ENCODE peak calls at places on chromosomes 12 and 14, in six cellular contexts. P, V, O, I, W and C are unnamed samples.

GRCh38 chr14:106808458-106808857 is 1282.1 kb downstream of the TMEM121 start:
- DNase-seq in P (no peak), V (no peak), O (no peak), I (no peak), W (no peak), C (no peak)

GRCh38 chr14:54797986-54798385 is 104.6 kb downstream of the GCH1 start:
- DNase-seq in P (no peak), V (no peak), O (no peak), I (no peak), W (no peak), C (no peak)

GRCh38 chr12:4997939-4998338 is 45.7 kb upstream of the KCNA5 start:
- DNase-seq in P (no peak), V (no peak), O (no peak), I (no peak), W (no peak), C (no peak)

GRCh38 chr12:69688496-69689427 is 10.3 kb downstream of the BEST3 start:
- DNase-seq in P (peak), V (peak), O (peak), I (peak), W (no peak), C (peak)

GRCh38 chr14:104390221-104390931 is 189.2 kb upstream of the C14orf180 start:
- DNase-seq in P (no peak), V (no peak), O (peak), I (peak), W (no peak), C (no peak)

GRCh38 chr14:67232066-67232465 is 9.2 kb upstream of the PALS1 start:
- DNase-seq in P (no peak), V (no peak), O (no peak), I (no peak), W (no peak), C (no peak)

GRCh38 chr12:116714175-116714574 is 23.7 kb downstream of the SPRING1 start:
- DNase-seq in P (no peak), V (no peak), O (no peak), I (no peak), W (no peak), C (no peak)

GRCh38 chr14:96104469-96105057 is 65.4 kb downstream of the C14orf132 start:
- DNase-seq in P (no peak), V (no peak), O (no peak), I (peak), W (no peak), C (no peak)

GRCh38 chr14:21087294-21088091 is 11.0 kb downstream of the ZNF219 start:
- DNase-seq in P (peak), V (no peak), O (peak), I (no peak), W (peak), C (peak)

GRCh38 chr12:57905812-57906475 is 35.4 kb upstream of the ATP23 start:
- DNase-seq in P (no peak), V (no peak), O (no peak), I (no peak), W (no peak), C (no peak)

GRCh38 chr12:98002887-98003493 is 512.4 kb upstream of the TMPO start:
- DNase-seq in P (peak), V (peak), O (peak), I (no peak), W (no peak), C (peak)

GRCh38 chr14:68945585-68946289 is 33.4 kb downstream of the ACTN1 start:
- DNase-seq in P (no peak), V (no peak), O (no peak), I (no peak), W (no peak), C (no peak)

GRCh38 chr14:91755560-91755959 is 23.7 kb upstream of the CATSPERB start:
- DNase-seq in P (no peak), V (no peak), O (no peak), I (no peak), W (no peak), C (no peak)

GRCh38 chr12:46126050-46126727 is 135.8 kb upstream of the SCAF11 start:
- DNase-seq in P (no peak), V (no peak), O (no peak), I (no peak), W (no peak), C (no peak)

GRCh38 chr14:77039285-77040058 is 11.0 kb upstream of the IRF2BPL start:
- DNase-seq in P (no peak), V (no peak), O (no peak), I (no peak), W (no peak), C (peak)